ENCODE peak calls at places on chromosomes 6 and 20, in six cellular contexts. P, Z, Y, I, V and F are unnamed samples.

GRCh38 chr6:142728367-142728766 is 216.6 kb downstream of the HIVEP2 start:
- DNase-seq in P (no peak), I (no peak), V (no peak), Y (no peak), Z (no peak), F (peak; percentile 22)

GRCh38 chr20:14992961-14993360 is 655.5 kb upstream of the FLRT3 start:
- DNase-seq in Z (no peak), Y (no peak), V (no peak), I (peak; percentile 37), P (no peak), F (no peak)

GRCh38 chr6:13767121-13767794 is 47.1 kb downstream of the MCUR1 start:
- DNase-seq in I (no peak), P (no peak), Y (no peak), Z (peak; percentile 26), V (no peak), F (no peak)

GRCh38 chr6:157644043-157644810 is 178.8 kb upstream of the SNX9 start:
- DNase-seq in I (no peak), V (no peak), Z (peak; percentile 41), P (peak; percentile 25), Y (no peak), F (peak; percentile 71)

GRCh38 chr6:125790403-125791150 is at the start of gene NCOA7:
- DNase-seq in I (peak; percentile 65), Y (no peak), P (peak; percentile 72), Z (peak; percentile 84), V (peak; percentile 78), F (peak; percentile 85)

GRCh38 chr20:50594591-50595432 is 84.6 kb downstream of the PTPN1 start:
- DNase-seq in Z (no peak), P (no peak), I (no peak), Y (no peak), V (peak; percentile 31), F (peak; percentile 21)

GRCh38 chr6:122400121-122400450 is 634 bp downstream of the HSF2 start:
- DNase-seq in Z (no peak), I (peak; percentile 4), V (no peak), Y (no peak), P (no peak), F (peak; percentile 54)

GRCh38 chr20:24866742-24867141 is 82.3 kb upstream of the CST7 start:
- DNase-seq in Z (no peak), Y (no peak), I (no peak), V (no peak), P (no peak), F (no peak)

GRCh38 chr6:34237722-34238506 is 1.2 kb downstream of the HMGA1 start:
- DNase-seq in I (peak; percentile 59), V (peak; percentile 84), P (peak; percentile 62), Z (no peak), Y (no peak), F (peak; percentile 93)

GRCh38 chr6:90083891-90084290 is 189.6 kb downstream of the GJA10 start:
- DNase-seq in V (peak; percentile 38), I (no peak), Y (peak; percentile 19), Z (no peak), P (no peak), F (peak; percentile 82)

GRCh38 chr6:132623446-132623845 is 629 bp downstream of the TAAR2 start:
- DNase-seq in Z (no peak), P (no peak), V (no peak), Y (no peak), I (no peak), F (no peak)

GRCh38 chr6:57423468-57423867 is 106.0 kb downstream of the PRIM2 start:
- DNase-seq in Y (no peak), P (no peak), Z (no peak), I (no peak), V (no peak), F (no peak)

GRCh38 chr6:110874880-110875547 is 429 bp downstream of the AMD1 start:
- DNase-seq in Z (no peak), I (no peak), Y (no peak), V (no peak), P (peak; percentile 30), F (peak; percentile 63)

GRCh38 chr6:112683926-112684325 is 336.8 kb downstream of the RFPL4B start:
- DNase-seq in Z (no peak), P (peak; percentile 3), Y (no peak), I (no peak), V (no peak), F (no peak)

GRCh38 chr6:153058909-153059308 is 56.4 kb upstream of the MTRF1L start:
- DNase-seq in Z (no peak), P (no peak), V (no peak), Y (no peak), I (no peak), F (no peak)

GRCh38 chr20:8578191-8578690 is 446.2 kb downstream of the PLCB1 start:
- DNase-seq in Z (no peak), V (no peak), Y (no peak), P (no peak), I (no peak), F (no peak)

GRCh38 chr6:144893737-144894151 is 608.6 kb downstream of the UTRN start:
- DNase-seq in V (no peak), Y (no peak), I (peak; percentile 5), Z (no peak), P (peak; percentile 80), F (no peak)

GRCh38 chr6:20704325-20704724 is 170.1 kb downstream of the CDKAL1 start:
- DNase-seq in I (no peak), Z (peak; percentile 6), V (no peak), P (no peak), Y (no peak), F (no peak)

GRCh38 chr20:47358672-47359532 is 2.4 kb upstream of the ZMYND8 start:
- DNase-seq in Z (peak; percentile 98), V (peak; percentile 61), Y (no peak), P (peak; percentile 97), I (peak; percentile 100), F (peak; percentile 88)

GRCh38 chr6:162706236-162706635 is 21.3 kb downstream of the PRKN start:
- DNase-seq in I (no peak), Y (no peak), Z (no peak), P (no peak), V (no peak), F (no peak)

DNA sequence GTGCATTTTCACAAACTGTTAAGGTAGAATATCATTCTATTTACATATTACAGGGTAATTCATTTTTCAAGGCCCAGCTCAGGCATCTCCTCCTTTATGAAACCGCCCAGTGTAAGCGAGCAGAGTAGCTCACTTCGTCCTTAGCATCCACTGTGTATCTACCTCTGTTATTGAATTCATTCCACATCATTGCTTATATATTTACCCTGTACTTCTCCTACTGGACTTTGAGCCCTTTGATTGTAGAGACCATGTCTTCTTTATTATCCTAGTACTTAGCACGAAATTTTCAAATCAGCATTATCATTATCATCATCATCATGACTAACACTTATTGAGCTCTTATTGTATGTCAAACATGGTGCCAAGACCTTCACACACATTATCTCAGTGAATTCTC is 76.7 kb downstream of the FRK start:
- DNase-seq in Y (no peak), P (no peak), Z (no peak), V (no peak), I (peak; percentile 46), F (no peak)
- H3K4me3 ChIP-seq in Y (no peak overlapping the region), P (no peak overlapping the region), Z (no peak overlapping the region), V (no peak overlapping the region), I (no peak overlapping the region), F (no peak overlapping the region)

GRCh38 chr6:82083646-82084045 is 163.9 kb downstream of the IBTK start:
- DNase-seq in I (no peak), Z (no peak), Y (no peak), P (no peak), V (no peak), F (no peak)
- TF ChIP-seq CTCF in I (no peak), Z (no peak), Y (no peak), P (no peak), V (no peak), F (no peak)

GRCh38 chr20:828987-829386 is 4.5 kb upstream of the FAM110A start:
- DNase-seq in I (no peak), Y (no peak), V (peak; percentile 77), Z (no peak), P (no peak), F (no peak)
- TF ChIP-seq MYC in I (no peak), Y (no peak), V (no peak), Z (no peak), P (no peak), F (no peak)

GRCh38 chr20:40676466-40676865 is 12.6 kb downstream of the MAFB start:
- DNase-seq in Y (no peak), Z (no peak), I (no peak), P (no peak), V (no peak), F (no peak)

GRCh38 chr20:40676870-40677269 is 12.2 kb downstream of the MAFB start:
- DNase-seq in Z (no peak), Y (no peak), I (no peak), V (no peak), P (no peak), F (no peak)

GRCh38 chr20:40673442-40673841 is 15.6 kb downstream of the MAFB start:
- DNase-seq in Z (no peak), Y (no peak), I (no peak), P (no peak), V (no peak), F (no peak)

GRCh38 chr20:40677343-40677924 is 11.6 kb downstream of the MAFB start:
- DNase-seq in V (no peak), Z (peak; percentile 10), P (no peak), Y (no peak), I (no peak), F (no peak)

GRCh38 chr20:40675599-40676221 is 13.3 kb downstream of the MAFB start:
- DNase-seq in Z (no peak), I (no peak), P (no peak), V (no peak), Y (no peak), F (no peak)
- H3K4me3 ChIP-seq in Z (no peak overlapping the region), I (no peak overlapping the region), P (no peak overlapping the region), V (no peak overlapping the region), Y (no peak overlapping the region), F (no peak overlapping the region)

GRCh38 chr6:134457941-134458340 is 140.0 kb upstream of the SGK1 start:
- DNase-seq in I (no peak), V (no peak), P (peak; percentile 34), Z (no peak), Y (no peak), F (peak; percentile 49)
- TF ChIP-seq CTCF in I (no peak), V (peak; percentile 30), P (no peak), Z (no peak), Y (no peak), F (no peak)

GRCh38 chr20:63775096-63775978 is 35.8 kb downstream of the SLC2A4RG start:
- DNase-seq in Z (peak; percentile 60), V (peak; percentile 56), I (no peak), Y (no peak), P (no peak), F (no peak)
- TF ChIP-seq MYC in Z (no peak), V (no peak), I (no peak), Y (no peak), P (no peak), F (no peak)